ENCODE peak calls at places on chromosomes 2 and 18, in nine cellular contexts. J is adrenal gland; L is right cardiac atrium; Y is HFF-Myc; F is CD8-positive, alpha-beta T cell; V is body of pancreas; K is esophagus muscularis mucosa; D is cardiac fibroblast; M is GM23248. E is an unnamed sample.

GRCh38 chr2:190318931-190319556 is 582 bp downstream of the HIBCH start:
- DNase-seq in F (peak), V (peak), L (peak), Y (no peak), M (peak), J (no peak), D (no peak), K (no peak), E (no peak)

GRCh38 chr2:111684611-111685010 is 199.4 kb downstream of the ANAPC1 start:
- DNase-seq in J (no peak), L (no peak), Y (no peak), F (no peak), D (no peak), M (no peak), K (no peak), V (no peak), E (no peak)

GRCh38 chr2:78486565-78486964 is 538.9 kb upstream of the REG3G start:
- DNase-seq in K (no peak), M (no peak), Y (no peak), L (no peak), J (no peak), D (no peak), F (no peak), V (no peak), E (no peak)

GRCh38 chr18:70376137-70376913 is 87.5 kb downstream of the SOCS6 start:
- DNase-seq in M (no peak), Y (no peak), V (no peak), K (no peak), L (no peak), J (no peak), D (no peak), F (no peak), E (no peak)

GRCh38 chr2:241833101-241833937 is 24.3 kb downstream of the NEU4 start:
- DNase-seq in Y (peak), F (peak), L (no peak), M (peak), D (peak), J (peak), V (no peak), K (no peak), E (no peak)

GRCh38 chr18:3060667-3061580 is 48.0 kb upstream of the LPIN2 start:
- DNase-seq in K (no peak), L (no peak), F (peak), V (no peak), M (no peak), J (peak), Y (no peak), D (no peak), E (no peak)

GRCh38 chr2:74571058-74571457 is 16.5 kb downstream of the DOK1 start:
- DNase-seq in F (no peak), M (no peak), Y (no peak), L (no peak), J (no peak), K (no peak), V (no peak), D (no peak), E (no peak)

GRCh38 chr2:176729706-176730569 is 460.7 kb downstream of the MTX2 start:
- DNase-seq in J (peak), F (no peak), D (peak), Y (no peak), L (peak), K (no peak), V (peak), M (peak), E (peak)

GRCh38 chr2:32697156-32697555 is 69.3 kb downstream of the TTC27 start:
- DNase-seq in M (peak), Y (no peak), F (no peak), V (no peak), L (no peak), K (no peak), J (no peak), D (peak), E (peak)

GRCh38 chr18:75247601-75248421 is 37.2 kb downstream of the TSHZ1 start:
- DNase-seq in K (no peak), Y (no peak), L (no peak), F (no peak), M (peak), D (peak), J (no peak), V (no peak), E (peak)

GRCh38 chr18:50274941-50275340 is 6.4 kb downstream of the MBD1 start:
- DNase-seq in F (no peak), L (no peak), K (no peak), V (no peak), M (no peak), D (no peak), J (no peak), Y (no peak), E (no peak)

GRCh38 chr18:50273203-50274043 is 7.1 kb upstream of the CFAP53 start:
- DNase-seq in J (no peak), D (no peak), V (no peak), L (no peak), K (no peak), F (no peak), M (no peak), Y (no peak), E (no peak)

GRCh38 chr18:50276452-50276851 is 4.9 kb downstream of the MBD1 start:
- DNase-seq in D (no peak), J (no peak), K (no peak), L (no peak), F (no peak), M (no peak), V (no peak), Y (no peak), E (no peak)

GRCh38 chr18:50274044-50274442 is 7.3 kb downstream of the MBD1 start:
- DNase-seq in J (no peak), K (no peak), M (no peak), D (no peak), L (no peak), F (no peak), V (no peak), Y (no peak), E (no peak)

DNA sequence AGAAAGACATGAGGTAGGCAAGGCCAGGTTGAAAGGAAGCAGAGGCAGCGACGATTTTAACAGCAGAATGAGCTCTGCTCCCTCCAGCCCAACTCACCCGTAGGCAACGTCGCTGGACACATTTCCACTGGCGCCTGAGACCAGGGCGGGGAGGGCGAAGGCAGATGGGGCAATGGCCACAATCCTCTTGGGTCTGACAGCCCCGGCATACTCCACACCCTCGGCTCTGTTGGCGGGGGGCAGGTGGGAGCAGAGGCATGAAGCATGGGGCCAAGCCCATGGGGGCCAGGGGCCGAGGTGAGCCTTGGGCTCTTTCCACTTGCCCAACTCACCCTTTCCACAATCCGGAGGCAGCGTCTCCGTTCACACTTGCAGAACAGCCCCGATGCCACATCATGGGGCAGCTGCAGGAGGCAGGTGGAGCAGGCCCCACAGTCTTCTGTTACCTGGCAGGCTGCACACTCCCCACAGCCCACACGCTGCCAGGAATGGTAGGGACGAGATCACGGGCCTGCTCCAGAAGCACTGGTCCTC is 5.8 kb downstream of the MBD1 start:
- DNase-seq in Y (no peak), L (peak), M (no peak), J (no peak), V (no peak), D (no peak), K (no peak), F (no peak), E (no peak)
- H3K4me3 ChIP-seq in Y (no peak), L (no peak), M (no peak), J (no peak), V (no peak), D (no peak), K (no peak), F (no peak), E (no peak)

GRCh38 chr2:26178746-26179436 is 6.0 kb downstream of the GAREM2 start:
- DNase-seq in J (peak), M (peak), Y (no peak), K (no peak), V (no peak), D (peak), F (no peak), L (peak), E (no peak)
- H3K4me3 ChIP-seq in J (no peak), M (peak), Y (peak), K (peak), V (peak), D (peak), F (peak), L (peak), E (peak)

DNA sequence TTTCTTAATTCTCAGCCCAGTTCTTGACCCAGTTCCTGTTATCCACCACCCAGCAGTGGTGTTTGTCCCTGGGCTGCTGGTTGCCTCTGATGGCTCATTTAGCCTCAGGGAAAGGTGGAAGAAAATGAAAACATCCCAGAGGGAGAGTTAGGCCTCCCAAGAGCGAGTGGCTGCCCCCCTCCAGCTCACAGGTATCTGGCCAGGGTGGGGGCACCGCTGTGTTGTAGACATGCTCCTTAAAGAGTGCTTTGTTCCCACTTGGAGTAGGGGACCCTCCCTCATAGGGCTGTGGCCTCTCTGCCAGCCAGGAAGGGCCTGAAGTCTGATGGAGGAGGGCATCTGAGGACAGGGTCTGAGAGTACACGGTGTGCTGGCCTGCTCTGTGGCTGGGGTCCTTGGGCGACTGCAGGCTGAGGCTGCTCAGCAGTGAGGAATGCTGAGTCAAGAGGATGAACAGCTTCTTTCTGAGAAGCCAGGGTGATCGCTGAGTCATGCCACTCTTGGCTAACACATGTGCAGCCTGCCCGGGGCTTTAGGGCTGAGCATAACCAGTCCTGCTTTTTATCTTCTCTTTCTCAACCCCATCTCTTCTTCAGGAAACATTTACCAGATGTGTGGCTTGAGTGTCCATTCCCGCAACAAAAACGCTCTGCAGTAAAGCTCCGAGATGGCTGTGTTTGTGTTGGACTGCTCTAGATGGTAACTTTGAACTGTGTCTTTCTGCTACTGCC is 72.4 kb downstream of the IL1R2 start:
- DNase-seq in K (peak), V (peak), J (peak), F (no peak), Y (peak), L (peak), D (peak), M (peak), E (peak)
- H3K4me3 ChIP-seq in K (no peak), V (no peak), J (no peak), F (no peak), Y (peak), L (no peak), D (peak), M (peak), E (peak)

DNA sequence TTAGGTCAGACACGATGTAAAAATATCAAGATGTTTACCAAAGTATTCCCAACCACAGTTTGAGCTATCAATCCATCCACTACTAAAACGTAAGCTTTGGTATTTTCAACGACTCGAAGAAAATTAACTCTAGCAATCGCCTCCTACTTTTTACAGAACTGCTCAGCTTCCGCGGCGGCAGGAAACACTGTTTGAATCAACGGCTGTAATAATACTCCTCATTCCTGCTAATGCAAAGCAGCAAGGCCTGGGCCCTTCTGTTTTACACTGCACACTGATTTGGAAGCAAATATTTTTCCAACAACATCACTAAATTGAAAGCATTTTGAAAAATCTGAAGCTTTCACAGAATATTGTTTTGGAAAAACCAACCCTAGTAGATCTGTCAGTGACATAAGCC is 261.2 kb downstream of the TXNL1 start:
- DNase-seq in M (peak), J (no peak), D (peak), F (no peak), K (no peak), L (peak), V (no peak), Y (no peak), E (no peak)
- H3K4me3 ChIP-seq in M (peak), J (no peak), D (no peak), F (no peak), K (no peak), L (no peak), V (no peak), Y (no peak), E (no peak)

GRCh38 chr2:5781679-5782078 is 89.5 kb downstream of the SOX11 start:
- DNase-seq in V (no peak), D (no peak), F (no peak), K (no peak), L (no peak), J (no peak), Y (no peak), M (no peak), E (no peak)

GRCh38 chr2:5782103-5782502 is 89.9 kb downstream of the SOX11 start:
- DNase-seq in D (no peak), L (no peak), K (no peak), V (no peak), M (no peak), F (no peak), J (no peak), Y (no peak), E (no peak)

DNA sequence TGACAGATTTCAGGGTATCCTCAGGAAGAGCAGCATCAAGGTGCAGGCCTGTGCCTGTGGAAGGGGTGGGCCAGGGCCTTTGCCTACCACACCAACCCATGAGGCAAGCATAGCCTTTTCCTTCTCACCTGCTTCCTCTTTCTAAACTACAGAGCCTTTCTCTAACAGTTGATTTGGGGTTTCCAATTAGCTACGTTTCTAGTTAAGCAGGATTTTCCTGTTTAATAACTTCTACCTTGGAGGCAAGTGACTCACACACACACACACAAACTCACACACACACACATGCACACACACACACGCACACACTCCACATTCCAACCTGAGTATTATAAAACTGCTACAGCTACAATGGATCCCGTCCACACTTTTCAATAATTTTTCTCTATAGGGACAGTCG is 84.9 kb downstream of the SOX11 start:
- DNase-seq in V (peak), F (no peak), J (no peak), D (no peak), M (no peak), K (no peak), L (no peak), Y (no peak), E (no peak)
- H3K4me3 ChIP-seq in V (no peak), F (no peak), J (no peak), D (no peak), M (no peak), K (no peak), L (no peak), Y (no peak), E (no peak)

GRCh38 chr2:66897181-66897580 is 462.3 kb downstream of the MEIS1 start:
- DNase-seq in L (peak), Y (no peak), V (no peak), J (no peak), D (peak), F (no peak), M (peak), K (no peak), E (no peak)

GRCh38 chr2:66899109-66899508 is 464.2 kb downstream of the MEIS1 start:
- DNase-seq in V (no peak), D (peak), F (no peak), J (no peak), K (no peak), Y (no peak), M (no peak), L (no peak), E (no peak)

GRCh38 chr2:66899648-66900047 is 464.7 kb downstream of the MEIS1 start:
- DNase-seq in L (no peak), V (no peak), D (no peak), Y (no peak), M (peak), K (peak), F (no peak), J (no peak), E (no peak)

GRCh38 chr2:66896151-66896550 is 461.2 kb downstream of the MEIS1 start:
- DNase-seq in M (no peak), D (no peak), K (no peak), F (no peak), L (no peak), Y (no peak), V (no peak), J (no peak), E (no peak)

GRCh38 chr2:66897676-66898280 is 462.9 kb downstream of the MEIS1 start:
- DNase-seq in Y (no peak), L (no peak), M (peak), J (no peak), D (peak), K (no peak), F (no peak), V (no peak), E (no peak)
- H3K4me3 ChIP-seq in Y (no peak), L (no peak), M (no peak), J (no peak), D (no peak), K (no peak), F (no peak), V (no peak), E (no peak)

GRCh38 chr2:9984217-9984739 is 32.8 kb downstream of the GRHL1 start:
- DNase-seq in Y (no peak), J (no peak), F (no peak), M (peak), V (no peak), L (no peak), D (peak), K (no peak), E (peak)
- H3K4me3 ChIP-seq in Y (no peak), J (no peak), F (no peak), M (no peak), V (no peak), L (no peak), D (no peak), K (no peak), E (no peak)

DNA sequence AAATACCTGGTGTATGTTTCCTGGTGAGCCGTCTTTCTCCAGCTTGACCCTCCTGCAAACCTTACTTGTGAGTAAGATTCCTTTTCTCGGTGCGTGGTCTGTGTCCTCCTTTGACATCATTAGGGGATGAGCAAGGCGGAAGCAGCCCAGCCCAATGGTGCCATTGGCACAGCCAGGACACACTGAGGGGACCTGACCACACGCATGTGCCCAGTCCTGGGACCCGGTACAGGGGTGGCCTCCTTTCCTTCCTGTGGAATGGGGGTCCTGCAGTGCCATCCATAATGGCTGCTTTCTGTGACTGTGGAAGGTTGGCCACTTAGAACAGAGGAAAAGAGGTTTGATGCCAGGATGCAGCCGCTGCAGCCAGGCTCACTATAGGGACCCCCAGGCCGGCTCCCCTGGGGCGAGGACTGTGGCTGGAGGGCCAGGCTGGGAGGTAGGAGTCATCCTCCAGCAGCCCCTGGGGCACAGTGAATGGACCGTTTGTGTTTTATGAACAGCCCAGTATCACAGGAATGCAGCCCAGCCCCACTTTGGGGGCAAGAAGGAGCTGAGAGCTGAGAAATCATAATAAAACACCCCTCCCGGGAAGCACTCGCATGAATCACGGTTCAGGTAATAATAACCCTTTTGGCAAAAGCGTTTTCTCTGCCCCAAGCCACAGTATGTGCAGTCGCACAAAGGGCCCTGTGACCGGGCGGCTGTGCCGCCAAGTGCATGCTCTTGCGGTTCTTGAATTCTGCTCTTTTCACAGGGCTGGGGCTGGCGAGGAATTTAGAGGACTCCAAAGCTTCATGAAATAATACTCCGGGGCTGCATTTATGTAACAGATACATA is 73.2 kb downstream of the ASB1 start:
- DNase-seq in L (no peak), Y (no peak), D (no peak), J (no peak), V (no peak), F (no peak), M (no peak), K (no peak), E (peak)
- H3K4me3 ChIP-seq in L (no peak), Y (no peak), D (no peak), J (no peak), V (no peak), F (no peak), M (no peak), K (no peak), E (no peak)

GRCh38 chr2:76320716-76321115 is 610.0 kb upstream of the GCFC2 start:
- DNase-seq in D (no peak), K (no peak), Y (no peak), L (no peak), J (no peak), V (no peak), F (no peak), M (no peak), E (no peak)
- H3K4me3 ChIP-seq in D (no peak), K (no peak), Y (no peak), L (no peak), J (no peak), V (no peak), F (no peak), M (no peak), E (no peak)